ENCODE peak calls at places on chromosomes 4 and X, in nine cellular contexts. O is retina; B is stimulated activated CD4-positive, alpha-beta T cell treated with anti-CD3 and anti-CD28 coated beads, Interleukin-1b, Interleukin-23, amount 100 ng/mL, for 24 hours; X is glutamatergic neuron; K is neural crest cell; W is NT2/D1; M is right atrium auricular region; C is T1000; I is iPS-NIHi11. V is an unnamed sample.

GRCh38 chr4:103498161-103499070 is 221.4 kb downstream of the TACR3 start:
- DNase-seq in O (no peak), B (no peak), X (no peak), K (no peak), W (no peak), M (no peak), C (peak; percentile 22), I (no peak), V (no peak)

GRCh38 chr4:141371206-141371605 is 150.5 kb downstream of the ZNF330 start:
- DNase-seq in O (no peak), B (no peak), X (peak; percentile 44), K (no peak), W (no peak), M (no peak), C (no peak), I (no peak), V (no peak)

GRCh38 chrX:139932077-139932900 is 564 bp downstream of the ATP11C start:
- DNase-seq in O (no peak), B (no peak), X (peak; percentile 73), K (no peak), W (no peak), M (no peak), C (no peak), I (peak; percentile 50), V (peak; percentile 85)

GRCh38 chr4:113328514-113328913 is 279.1 kb downstream of the ANK2 start:
- DNase-seq in O (no peak), B (no peak), X (peak; percentile 64), K (no peak), W (peak; percentile 15), M (no peak), C (no peak), I (peak; percentile 58), V (peak; percentile 9)

GRCh38 chrX:81240701-81241100 is 38.8 kb downstream of the SH3BGRL start:
- DNase-seq in O (no peak), B (no peak), X (no peak), K (no peak), W (no peak), M (no peak), C (no peak), I (no peak), V (no peak)

GRCh38 chrX:107773906-107774435 is 1.6 kb downstream of the TSC22D3 start:
- DNase-seq in O (no peak), B (no peak), X (no peak), K (no peak), W (no peak), M (no peak), C (no peak), I (no peak), V (no peak)

GRCh38 chr4:130257271-130257670 is 1161.3 kb downstream of the C4orf33 start:
- DNase-seq in O (no peak), B (no peak), X (no peak), K (no peak), W (no peak), M (no peak), C (peak; percentile 2), I (no peak), V (no peak)

GRCh38 chrX:120794525-120794975 is 81.1 kb downstream of the CT47B1 start:
- DNase-seq in O (no peak), B (no peak), X (no peak), K (no peak), W (no peak), M (no peak), C (no peak), I (no peak), V (no peak)

GRCh38 chr4:52028970-52029369 is 8.8 kb upstream of the LRRC66 start:
- DNase-seq in O (no peak), B (no peak), X (no peak), K (no peak), W (no peak), M (no peak), C (peak; percentile 45), I (no peak), V (no peak)

GRCh38 chr4:128517096-128517738 is 229.6 kb upstream of the PGRMC2 start:
- DNase-seq in O (no peak), B (no peak), X (no peak), K (no peak), W (no peak), M (no peak), C (no peak), I (no peak), V (no peak)

GRCh38 chr4:112515278-112516075 is 503 bp downstream of the NEUROG2 start:
- DNase-seq in O (peak; percentile 88), B (no peak), X (peak; percentile 65), K (peak; percentile 31), W (no peak), M (no peak), C (peak; percentile 48), I (peak; percentile 47), V (peak; percentile 70)

GRCh38 chr4:86117781-86118302 is 242.0 kb downstream of the MAPK10 start:
- DNase-seq in O (no peak), B (no peak), X (no peak), K (no peak), W (no peak), M (no peak), C (no peak), I (no peak), V (peak; percentile 82)

GRCh38 chr4:2408401-2408958 is 10.0 kb downstream of the ZFYVE28 start:
- DNase-seq in O (no peak), B (no peak), X (no peak), K (no peak), W (no peak), M (no peak), C (no peak), I (peak; percentile 71), V (no peak)

GRCh38 chr4:14529653-14530052 is 472.6 kb upstream of the CPEB2 start:
- DNase-seq in O (no peak), B (no peak), X (no peak), K (no peak), W (peak; percentile 70), M (no peak), C (no peak), I (peak; percentile 27), V (no peak)

V was measured in left kidney.